ENCODE peak calls at places on chromosomes 6 and 20, in six cellular contexts. P is central memory CD4-positive, alpha-beta T cell; J is occipital lobe; X is foreskin melanocyte; N is NCI-H1930; R is HAP-1. Y is an unnamed sample.

GRCh38 chr6:1832844-1833787 is 223.4 kb downstream of the FOXC1 start:
- DNase-seq in N (no peak), J (no peak), X (no peak), P (no peak), R (peak), Y (no peak)

GRCh38 chr20:57698867-57699275 is 10.9 kb downstream of the PMEPA1 start:
- DNase-seq in X (no peak), J (no peak), N (no peak), P (no peak), R (no peak), Y (no peak)

GRCh38 chr6:168865-169455 is 123.3 kb upstream of the DUSP22 start:
- DNase-seq in P (no peak), N (peak), R (no peak), X (peak), J (no peak), Y (no peak)

GRCh38 chr6:125811259-125811658 is 20.5 kb downstream of the NCOA7 start:
- DNase-seq in R (no peak), J (no peak), X (no peak), P (no peak), N (no peak), Y (no peak)

GRCh38 chr6:90197854-90198496 is 98.7 kb downstream of the BACH2 start:
- DNase-seq in N (no peak), R (no peak), J (peak), P (no peak), X (no peak), Y (no peak)

GRCh38 chr6:54192993-54193392 is 81.8 kb downstream of the MLIP start:
- DNase-seq in X (no peak), J (no peak), P (no peak), R (no peak), N (no peak), Y (no peak)

GRCh38 chr6:21201181-21201580 is 392.4 kb upstream of the SOX4 start:
- DNase-seq in R (peak), J (no peak), X (no peak), N (no peak), P (no peak), Y (peak)

GRCh38 chr6:26295691-26296555 is 69.1 kb upstream of the BTN3A2 start:
- DNase-seq in J (no peak), R (no peak), N (no peak), P (no peak), X (no peak), Y (no peak)

GRCh38 chr6:105616521-105616920 is 213.6 kb upstream of the PREP start:
- DNase-seq in J (no peak), R (no peak), X (no peak), P (no peak), N (no peak), Y (no peak)

GRCh38 chr20:36720510-36720909 is 25.4 kb downstream of the NDRG3 start:
- DNase-seq in N (no peak), J (no peak), X (no peak), R (no peak), P (no peak), Y (no peak)

GRCh38 chr6:138662474-138662873 is 111.1 kb upstream of the CCDC28A start:
- DNase-seq in J (no peak), X (peak), P (no peak), N (no peak), R (no peak), Y (no peak)

GRCh38 chr6:42028234-42029061 is 21.9 kb upstream of the TAF8 start:
- DNase-seq in J (no peak), X (no peak), N (no peak), R (no peak), P (no peak), Y (no peak)

GRCh38 chr20:6122873-6123649 is at the start of gene FERMT1:
- DNase-seq in P (no peak), R (peak), N (peak), J (no peak), X (no peak), Y (no peak)

GRCh38 chr6:28281288-28282064 is at the start of gene PGBD1:
- DNase-seq in J (peak), R (peak), X (peak), N (peak), P (peak), Y (peak)

GRCh38 chr6:90401933-90402830 is 105.5 kb upstream of the BACH2 start:
- DNase-seq in J (no peak), X (no peak), P (peak), R (no peak), N (no peak), Y (no peak)

GRCh38 chr20:60835883-60836282 is 416.2 kb upstream of the CDH4 start:
- DNase-seq in J (no peak), X (no peak), P (no peak), R (no peak), N (no peak), Y (no peak)

GRCh38 chr20:14925286-14925685 is 587.9 kb upstream of the FLRT3 start:
- DNase-seq in X (no peak), R (no peak), N (no peak), J (no peak), P (no peak), Y (no peak)

Y was measured in NCI-H187.